ENCODE peak calls at places on chromosomes 7 and 10, in nine cellular contexts. Q is ovary; M is GM10248; T is cardiac fibroblast; Z is CD4-positive, alpha-beta T cell; E is prostate gland; L is tibial nerve; K is colonic mucosa; N is IMR-90. B is an unnamed sample.

GRCh38 chr7:127768241-127768640 is 116.2 kb downstream of the SND1 start:
- DNase-seq in T (peak; percentile 49), L (no peak), E (no peak), Z (no peak), N (peak; percentile 34), M (no peak), Q (no peak), K (no peak), B (no peak)

GRCh38 chr10:44975487-44976331 is 2.9 kb downstream of the DEPP1 start:
- DNase-seq in M (no peak), K (no peak), L (no peak), E (no peak), T (peak; percentile 79), N (peak; percentile 76), Z (no peak), Q (peak; percentile 77), B (no peak)

GRCh38 chr7:124459101-124460052 is 306.2 kb downstream of the GPR37 start:
- DNase-seq in N (peak; percentile 87), Z (no peak), T (peak; percentile 1), K (no peak), M (no peak), E (no peak), L (no peak), Q (no peak), B (no peak)

GRCh38 chr7:22845221-22845844 is 22.7 kb upstream of the TOMM7 start:
- DNase-seq in M (no peak), Q (no peak), T (no peak), E (no peak), K (no peak), N (no peak), Z (no peak), L (no peak), B (no peak)

GRCh38 chr10:43700306-43700705 is 51.6 kb upstream of the ZNF32 start:
- DNase-seq in Q (no peak), T (peak; percentile 50), E (no peak), N (peak; percentile 33), Z (no peak), L (no peak), K (no peak), M (no peak), B (no peak)

GRCh38 chr7:127895814-127896280 is 135.4 kb downstream of the LRRC4 start:
- DNase-seq in K (no peak), N (no peak), L (no peak), Q (no peak), E (no peak), M (no peak), Z (no peak), T (no peak), B (no peak)

GRCh38 chr7:17640730-17641377 is 299.4 kb downstream of the SNX13 start:
- DNase-seq in K (peak; percentile 42), Z (no peak), T (peak; percentile 73), Q (peak; percentile 34), L (no peak), N (peak; percentile 31), E (no peak), M (peak; percentile 29), B (no peak)

GRCh38 chr7:27767374-27767773 is 27.4 kb downstream of the TAX1BP1 start:
- DNase-seq in L (no peak), Q (no peak), M (no peak), E (no peak), K (no peak), T (peak; percentile 29), N (peak; percentile 24), Z (no peak), B (no peak)

GRCh38 chr10:102752934-102753664 is 9.4 kb downstream of the WBP1L start:
- DNase-seq in K (no peak), Q (peak; percentile 47), N (peak; percentile 83), M (peak; percentile 36), E (no peak), Z (no peak), L (no peak), T (peak; percentile 87), B (no peak)

GRCh38 chr7:25763461-25763860 is 388.5 kb upstream of the NFE2L3 start:
- DNase-seq in M (no peak), Q (no peak), N (no peak), Z (no peak), K (no peak), T (no peak), L (no peak), E (no peak), B (no peak)

GRCh38 chr7:24199978-24200377 is 84.0 kb upstream of the NPY start:
- DNase-seq in L (no peak), K (no peak), Z (no peak), E (no peak), T (no peak), N (no peak), M (no peak), Q (no peak), B (no peak)

GRCh38 chr7:151313857-151314256 is 27.8 kb upstream of the NUB1 start:
- DNase-seq in L (no peak), M (no peak), K (peak; percentile 28), Z (no peak), N (peak; percentile 61), Q (peak; percentile 29), E (no peak), T (peak; percentile 39), B (peak; percentile 29)

GRCh38 chr7:74023037-74023436 is 4.9 kb upstream of the ELN start:
- DNase-seq in E (no peak), L (peak; percentile 70), K (no peak), Q (peak; percentile 71), Z (no peak), M (no peak), N (peak; percentile 63), T (peak; percentile 59), B (no peak)
- TF ChIP-seq CTCF in E (no peak), L (no peak), K (no peak), Q (peak; percentile 17), Z (no peak), M (no peak), N (peak; percentile 25), T (no peak), B (no peak)

GRCh38 chr10:123019941-123020703 is 11.3 kb downstream of the ACADSB start:
- DNase-seq in Q (no peak), E (peak; percentile 29), T (no peak), M (no peak), N (no peak), L (no peak), Z (no peak), K (no peak), B (no peak)

GRCh38 chr10:123024540-123024939 is 15.7 kb downstream of the ACADSB start:
- DNase-seq in K (no peak), E (no peak), L (no peak), M (no peak), Q (no peak), Z (no peak), N (no peak), T (no peak), B (no peak)

GRCh38 chr10:123018531-123018930 is 9.7 kb downstream of the ACADSB start:
- DNase-seq in M (no peak), T (no peak), N (no peak), K (no peak), Q (no peak), L (no peak), E (no peak), Z (no peak), B (no peak)

GRCh38 chr10:123019264-123019663 is 10.5 kb downstream of the ACADSB start:
- DNase-seq in E (no peak), N (no peak), K (no peak), L (no peak), Q (no peak), M (no peak), Z (no peak), T (no peak), B (no peak)

DNA sequence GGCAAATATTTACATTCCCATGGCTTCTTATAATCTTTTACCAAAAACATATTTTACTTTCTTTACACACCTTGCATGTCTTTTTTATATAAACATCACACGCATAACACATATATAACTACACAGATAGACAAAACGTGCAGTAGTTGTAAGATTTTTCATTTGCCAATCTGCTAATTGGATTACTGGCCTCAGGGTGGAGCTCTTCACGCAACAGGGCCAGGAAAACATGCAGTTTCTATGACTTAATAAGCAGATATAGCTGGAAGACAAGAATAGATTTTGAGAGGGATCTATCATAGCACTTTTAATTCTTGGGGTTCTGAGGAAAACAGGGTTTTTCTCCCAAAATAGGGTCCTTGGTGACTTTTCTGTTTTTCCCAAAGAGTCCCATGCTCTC is 12.7 kb downstream of the ACADSB start:
- DNase-seq in K (no peak), N (no peak), M (no peak), Q (no peak), T (peak; percentile 16), Z (no peak), L (no peak), E (no peak), B (no peak)
- TF ChIP-seq CTCF in K (no peak), N (peak; percentile 19), M (peak; percentile 49), Q (no peak), T (peak; percentile 26), Z (no peak), L (no peak), E (no peak), B (no peak)

DNA sequence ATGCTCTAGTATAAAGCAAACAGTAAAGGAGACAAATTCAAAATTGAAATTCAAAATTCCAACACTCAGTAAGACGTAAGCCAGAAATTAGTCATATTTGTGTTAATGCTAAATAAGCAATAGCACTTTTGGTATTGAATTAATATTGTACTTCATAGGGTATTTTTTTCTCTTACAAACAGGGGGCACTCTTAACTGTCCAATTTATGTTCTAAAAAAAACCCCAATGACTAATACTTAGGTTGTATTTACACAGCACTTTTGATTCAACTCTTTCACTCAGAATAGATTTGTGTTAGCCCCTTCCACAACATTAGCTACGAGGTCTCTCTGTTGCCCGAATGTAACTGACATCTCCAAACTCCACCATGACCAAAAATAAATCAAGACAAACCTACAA is 284.9 kb upstream of the COBL start:
- DNase-seq in K (no peak), Z (no peak), Q (no peak), M (no peak), N (no peak), T (no peak), E (no peak), L (no peak), B (no peak)
- TF ChIP-seq CTCF in K (no peak), Z (no peak), Q (no peak), M (no peak), N (no peak), T (no peak), E (no peak), L (no peak), B (no peak)

GRCh38 chr10:123506455-123506854 is 159.7 kb upstream of the GPR26 start:
- DNase-seq in N (no peak), Z (no peak), T (no peak), K (no peak), Q (no peak), M (no peak), L (no peak), E (no peak), B (no peak)

GRCh38 chr10:123501148-123501547 is 165.0 kb upstream of the GPR26 start:
- DNase-seq in Q (no peak), L (no peak), M (no peak), K (no peak), E (no peak), T (no peak), Z (no peak), N (no peak), B (no peak)

GRCh38 chr10:123496996-123497660 is 169.0 kb upstream of the GPR26 start:
- DNase-seq in K (no peak), L (no peak), M (no peak), T (no peak), Z (no peak), Q (no peak), N (no peak), E (no peak), B (no peak)

GRCh38 chr10:123507298-123507697 is 158.9 kb upstream of the GPR26 start:
- DNase-seq in N (no peak), E (no peak), M (no peak), T (no peak), K (no peak), Z (no peak), L (no peak), Q (no peak), B (no peak)

GRCh38 chr10:123502983-123503382 is 163.2 kb upstream of the GPR26 start:
- DNase-seq in N (no peak), Z (no peak), Q (no peak), T (no peak), M (no peak), L (no peak), E (no peak), K (no peak), B (no peak)
- TF ChIP-seq CTCF in N (no peak), Z (no peak), Q (no peak), T (no peak), M (peak; percentile 67), L (no peak), E (no peak), K (no peak), B (no peak)

B was measured in omental fat pad.